ENCODE peak calls at places on chromosomes 2 and 18, in four cellular contexts. N is transverse colon, O is thyroid gland, I is prostate gland. A is an unnamed sample.

GRCh38 chr2:195613922-195614321 is 43.1 kb upstream of the SLC39A10 start:
- DNase-seq in N (no peak), I (no peak), O (no peak), A (no peak)

GRCh38 chr2:172726172-172726735 is 9.4 kb upstream of the RAPGEF4 start:
- DNase-seq in I (no peak), O (peak; percentile 3), N (no peak), A (no peak)

GRCh38 chr2:120912101-120912985 is 176.7 kb downstream of the GLI2 start:
- DNase-seq in I (no peak), O (peak; percentile 15), N (peak; percentile 80), A (no peak)

GRCh38 chr2:37713258-37713700 is 41.8 kb upstream of the CDC42EP3 start:
- DNase-seq in O (no peak), N (no peak), I (no peak), A (no peak)

GRCh38 chr2:152942940-152943440 is 224.6 kb downstream of the ARL6IP6 start:
- DNase-seq in I (no peak), O (no peak), N (no peak), A (no peak)

GRCh38 chr2:6866239-6866745 is 585 bp upstream of the CMPK2 start:
- DNase-seq in O (peak; percentile 59), N (peak; percentile 42), I (no peak), A (no peak)

GRCh38 chr18:38539871-38540270 is 974.3 kb upstream of the CELF4 start:
- DNase-seq in I (no peak), O (no peak), N (no peak), A (no peak)

GRCh38 chr2:239725551-239725890 is 299.6 kb downstream of the NDUFA10 start:
- DNase-seq in I (no peak), N (peak; percentile 3), O (no peak), A (no peak)

GRCh38 chr18:40094441-40094840 is 1860.6 kb upstream of the PIK3C3 start:
- DNase-seq in I (no peak), O (no peak), N (no peak), A (no peak)

GRCh38 chr18:32042337-32042736 is 23.7 kb downstream of the RNF125 start:
- DNase-seq in I (no peak), N (no peak), O (no peak), A (no peak)

GRCh38 chr2:38375711-38376345 is 1.2 kb downstream of the ATL2 start:
- DNase-seq in I (no peak), O (peak; percentile 78), N (no peak), A (no peak)

GRCh38 chr2:23381498-23381897 is 3.5 kb upstream of the KLHL29 start:
- DNase-seq in O (no peak), I (no peak), N (no peak), A (no peak)

GRCh38 chr2:100969998-100970397 is 32.1 kb upstream of the RPL31 start:
- DNase-seq in N (no peak), I (no peak), O (no peak), A (no peak)

GRCh38 chr18:44627245-44627644 is 53.4 kb upstream of the SETBP1 start:
- DNase-seq in O (no peak), N (no peak), I (no peak), A (no peak)

GRCh38 chr2:74530239-74531161 is 767 bp downstream of the HTRA2 start:
- DNase-seq in I (no peak), O (peak; percentile 26), N (peak; percentile 62), A (no peak)
- TF ChIP-seq POLR2A in I (no peak), O (no peak), N (no peak), A (no peak)

DNA sequence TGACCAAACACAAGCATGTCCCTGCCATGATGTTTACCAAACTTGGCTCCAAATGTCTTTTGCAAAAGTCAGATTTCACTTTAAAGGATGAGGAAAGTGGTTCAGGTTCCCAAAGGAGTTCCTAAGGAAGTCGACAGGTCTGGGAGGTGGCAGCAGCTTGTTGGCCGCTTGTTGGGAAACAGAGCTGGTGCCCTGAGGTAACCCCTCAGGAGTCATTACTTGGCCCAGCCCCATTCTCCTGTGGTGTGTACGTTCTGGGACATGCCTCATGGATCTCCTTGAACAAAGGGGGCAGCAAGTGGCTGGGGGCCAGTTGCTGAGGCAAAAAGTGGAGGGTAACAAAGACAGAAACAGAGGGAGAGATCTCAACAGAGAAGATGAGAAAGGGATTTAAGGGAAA is 10.9 kb downstream of the TMBIM1 start:
- DNase-seq in O (peak; percentile 89), N (no peak), I (no peak), A (no peak)
- H3K4me1 ChIP-seq in O (peaks cover 84% of the 10 kb centered on the region), N (peaks cover 54% of the 10 kb centered on the region), I (peaks cover 49% of the 10 kb centered on the region), A (peaks cover 52% of the 10 kb centered on the region)

DNA sequence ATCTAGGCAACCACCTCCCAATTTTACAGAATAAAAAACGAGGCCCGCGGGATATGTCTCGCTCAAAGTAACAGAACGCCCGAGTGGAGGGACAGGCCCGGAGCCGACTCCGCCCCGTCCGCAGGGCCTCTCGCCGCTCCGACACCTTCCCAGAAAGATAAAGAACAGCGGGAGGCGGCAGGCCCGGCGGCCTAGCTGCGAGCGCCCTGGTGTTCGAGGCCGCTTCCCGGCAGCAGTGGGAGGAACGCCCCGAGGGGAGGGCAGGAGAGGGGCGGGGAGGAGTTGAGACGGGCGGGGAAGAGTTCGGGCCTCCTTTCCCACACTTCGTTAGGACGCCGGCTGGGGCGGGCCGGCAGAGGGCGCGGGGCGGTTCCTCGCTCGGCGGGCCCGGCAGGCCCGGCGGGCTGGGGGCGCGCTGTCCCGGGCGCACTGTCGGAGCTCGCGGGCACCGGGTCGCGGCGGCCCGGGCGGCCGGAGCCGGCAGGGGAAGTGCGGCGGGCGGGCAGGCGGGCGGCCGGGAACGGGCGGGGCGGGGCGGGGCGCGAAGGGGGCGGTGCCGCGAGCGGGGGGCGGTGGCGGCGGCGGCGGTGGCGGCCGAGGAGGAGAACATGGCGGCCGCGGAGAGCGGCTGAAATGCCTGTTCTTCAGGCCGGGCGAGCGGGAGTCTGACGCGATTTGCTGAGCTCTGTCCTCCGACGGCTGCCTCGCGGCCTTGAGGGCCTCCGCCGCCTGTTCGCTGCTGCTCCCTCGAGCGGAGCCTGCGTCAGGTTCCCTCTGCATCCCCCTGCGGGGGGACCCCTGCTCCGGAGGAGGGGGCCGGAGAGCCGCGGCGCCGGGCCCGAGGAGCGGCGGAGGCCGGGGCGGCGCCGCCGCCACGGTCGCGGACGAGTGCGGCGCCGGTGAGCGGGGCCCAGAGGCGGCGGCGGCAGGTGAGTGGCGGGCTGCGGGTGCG is at the start of gene NCOA1:
- DNase-seq in I (peak; percentile 86), O (peak; percentile 81), N (peak; percentile 93), A (peak; percentile 58)
- H3K27ac ChIP-seq in I (peak within 1 kb of the TSS; percentile 78), O (peak within 1 kb of the TSS; percentile 85), N (peak within 1 kb of the TSS; percentile 91), A (peak within 1 kb of the TSS; percentile 94)

GRCh38 chr2:135840601-135841000 is 3.6 kb upstream of the LCT start:
- DNase-seq in N (peak; percentile 18), I (no peak), O (no peak), A (no peak)
- TF ChIP-seq POLR2A in N (no peak), I (no peak), O (no peak), A (no peak)

DNA sequence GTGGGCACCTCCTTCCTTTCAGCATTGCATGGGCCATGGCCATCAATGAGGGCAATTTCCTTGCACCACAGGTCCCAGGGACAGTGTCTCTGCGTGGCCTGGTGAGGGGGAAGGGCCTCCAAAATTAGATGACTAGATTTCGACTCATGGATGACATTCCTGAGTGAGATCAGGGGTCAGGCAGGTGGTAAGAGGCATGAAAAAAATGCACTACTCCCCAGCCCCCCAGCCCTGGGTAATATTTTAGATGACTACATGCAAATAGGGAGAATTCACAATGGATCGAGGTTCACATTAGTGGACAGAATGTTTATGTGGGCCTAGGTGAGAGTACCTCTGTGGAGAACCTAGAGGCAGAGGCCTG is 19.0 kb upstream of the IGFBP5 start:
- DNase-seq in I (no peak), O (no peak), N (no peak), A (no peak)
- H3K4me1 ChIP-seq in I (no peaks in the 10 kb centered on the region), O (peaks cover 51% of the 10 kb centered on the region), N (peaks cover 41% of the 10 kb centered on the region), A (peaks cover 30% of the 10 kb centered on the region)

A was measured in esophagus squamous epithelium.